ENCODE peak calls at places on chromosome 12, in eight cellular contexts. Z, B, M, R, I, G, W and J are unnamed samples.

GRCh38 chr12:91902860-91903683 is 242.6 kb downstream of the BTG1 start:
- DNase-seq in Z (no peak), B (no peak), M (no peak), R (no peak), I (no peak), G (no peak), W (no peak), J (no peak)

GRCh38 chr12:607541-608001 is 55.7 kb downstream of the NINJ2 start:
- DNase-seq in Z (peak), B (no peak), M (no peak), R (no peak), I (no peak), G (no peak), W (no peak), J (peak)

GRCh38 chr12:125634813-125635212 is 569.6 kb downstream of the AACS start:
- DNase-seq in Z (no peak), B (no peak), M (no peak), R (no peak), I (no peak), G (no peak), W (no peak), J (no peak)

GRCh38 chr12:50283230-50283923 is at the start of gene LIMA1:
- DNase-seq in Z (peak), B (peak), M (peak), R (peak), I (peak), G (peak), W (peak), J (peak)

GRCh38 chr12:88132387-88132786 is 9.5 kb downstream of the CEP290 start:
- DNase-seq in Z (no peak), B (no peak), M (no peak), R (no peak), I (no peak), G (no peak), W (no peak), J (no peak)

GRCh38 chr12:106303202-106303820 is 778 bp downstream of the TCP11L2 start:
- DNase-seq in Z (peak), B (no peak), M (peak), R (peak), I (peak), G (peak), W (peak), J (peak)

GRCh38 chr12:65728913-65729793 is 95.1 kb upstream of the HMGA2 start:
- DNase-seq in Z (no peak), B (no peak), M (no peak), R (no peak), I (no peak), G (no peak), W (peak), J (no peak)

GRCh38 chr12:120960657-120961056 is 17.7 kb upstream of the HNF1A start:
- DNase-seq in Z (no peak), B (no peak), M (no peak), R (no peak), I (no peak), G (no peak), W (no peak), J (no peak)

GRCh38 chr12:2289525-2289924 is 236.7 kb downstream of the CACNA1C start:
- DNase-seq in Z (no peak), B (no peak), M (no peak), R (no peak), I (no peak), G (no peak), W (no peak), J (no peak)

GRCh38 chr12:50546441-50547318 is 41.9 kb downstream of the DIP2B start:
- DNase-seq in Z (no peak), B (no peak), M (no peak), R (no peak), I (no peak), G (no peak), W (no peak), J (no peak)

GRCh38 chr12:1834186-1834925 is 14.0 kb downstream of the LRTM2 start:
- DNase-seq in Z (peak), B (no peak), M (no peak), R (no peak), I (no peak), G (no peak), W (peak), J (no peak)

GRCh38 chr12:100127766-100128508 is 14.7 kb downstream of the BLTP3B start:
- DNase-seq in Z (no peak), B (no peak), M (no peak), R (no peak), I (no peak), G (no peak), W (no peak), J (no peak)

GRCh38 chr12:4997939-4998338 is 45.7 kb upstream of the KCNA5 start:
- DNase-seq in Z (no peak), B (no peak), M (no peak), R (no peak), I (no peak), G (no peak), W (no peak), J (no peak)

GRCh38 chr12:14418526-14418925 is 53.0 kb downstream of the ATF7IP start:
- DNase-seq in Z (no peak), B (no peak), M (no peak), R (no peak), I (no peak), G (no peak), W (no peak), J (no peak)

GRCh38 chr12:73106296-73106695 is 834.1 kb downstream of the TRHDE start:
- DNase-seq in Z (no peak), B (no peak), M (no peak), R (no peak), I (no peak), G (no peak), W (no peak), J (no peak)

GRCh38 chr12:53062011-53062961 is 12.4 kb downstream of the TNS2 start:
- DNase-seq in Z (no peak), B (no peak), M (peak), R (no peak), I (no peak), G (no peak), W (no peak), J (no peak)
- H3K27ac ChIP-seq in Z (peak), B (no peak), M (peak), R (no peak), I (peak), G (peak), W (peak), J (peak)

GRCh38 chr12:98519257-98519907 is 4.0 kb downstream of the TMPO start:
- DNase-seq in Z (no peak), B (no peak), M (no peak), R (no peak), I (no peak), G (no peak), W (no peak), J (no peak)
- H3K4me3 ChIP-seq in Z (no peak), B (peak), M (no peak), R (peak), I (no peak), G (no peak), W (no peak), J (no peak)

GRCh38 chr12:6947615-6948014 is 3.5 kb upstream of the PTPN6 start:
- DNase-seq in Z (no peak), B (no peak), M (no peak), R (no peak), I (no peak), G (no peak), W (no peak), J (no peak)

GRCh38 chr12:6946920-6947374 is 3.1 kb downstream of the C12orf57 start:
- DNase-seq in Z (no peak), B (no peak), M (no peak), R (no peak), I (no peak), G (no peak), W (no peak), J (no peak)

GRCh38 chr12:6944381-6945186 is 762 bp downstream of the C12orf57 start:
- DNase-seq in Z (peak), B (peak), M (peak), R (peak), I (peak), G (peak), W (peak), J (peak)

GRCh38 chr12:6945613-6946012 is 1.8 kb downstream of the C12orf57 start:
- DNase-seq in Z (peak), B (no peak), M (no peak), R (no peak), I (no peak), G (no peak), W (no peak), J (peak)

DNA sequence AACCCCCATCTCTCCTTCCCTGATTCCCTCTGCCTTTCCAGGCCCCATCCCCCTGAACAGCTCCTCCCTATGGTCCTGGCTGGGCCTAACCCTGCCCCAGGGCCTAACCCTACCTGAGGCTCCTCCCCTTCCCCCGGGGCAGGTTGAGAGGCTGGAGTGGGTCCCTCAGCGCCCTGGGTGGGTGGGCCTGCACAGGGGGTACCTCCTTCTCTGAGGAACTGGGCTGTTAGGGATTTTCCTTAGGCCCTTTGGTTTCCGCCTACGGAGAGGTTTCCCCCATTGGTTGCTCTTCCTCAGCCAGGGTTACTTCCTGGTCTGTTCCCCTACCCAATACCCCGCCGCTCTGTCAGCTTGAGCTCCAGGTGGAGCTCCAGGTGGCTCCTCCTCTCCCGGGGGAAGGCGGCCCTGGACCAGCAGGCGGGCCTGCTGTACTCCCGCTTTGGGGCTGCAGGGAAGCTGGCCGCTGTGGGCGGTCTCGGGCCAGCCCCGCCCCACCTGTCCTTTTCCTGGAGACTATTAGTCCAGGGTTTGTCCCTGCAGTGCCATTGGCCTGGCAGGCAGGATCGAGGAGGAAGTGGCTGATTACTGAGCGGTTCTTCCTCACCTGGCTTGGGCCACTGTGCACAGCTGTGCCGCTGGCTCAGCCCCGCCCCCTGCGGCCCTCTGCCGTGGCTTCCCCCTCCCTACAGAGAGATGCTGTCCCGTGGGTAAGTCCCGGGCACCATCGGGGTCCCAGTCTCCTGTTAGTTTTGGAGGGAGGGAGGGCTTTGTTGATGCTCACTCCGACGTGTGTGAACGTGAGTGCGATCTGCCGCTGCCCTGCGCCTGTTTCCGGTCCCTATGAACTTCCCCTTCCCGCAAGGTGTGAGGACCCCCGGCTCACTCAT is 2.5 kb downstream of the C12orf57 start:
- DNase-seq in Z (peak), B (peak), M (peak), R (peak), I (peak), G (peak), W (peak), J (peak)
- TF ChIP-seq POLR2A in Z (no peak), B (peak), M (peak), R (no peak), I (peak), G (no peak), W (no peak), J (peak)

GRCh38 chr12:39441189-39441962 is 1.5 kb downstream of the KIF21A start:
- DNase-seq in Z (no peak), B (no peak), M (no peak), R (no peak), I (no peak), G (no peak), W (no peak), J (no peak)
- H3K27ac ChIP-seq in Z (peak), B (peak), M (peak), R (peak), I (peak), G (no peak), W (no peak), J (no peak)

GRCh38 chr12:51729331-51729730 is 119.2 kb downstream of the FIGNL2 start:
- DNase-seq in Z (no peak), B (no peak), M (no peak), R (no peak), I (no peak), G (no peak), W (no peak), J (no peak)
- H3K4me3 ChIP-seq in Z (no peak), B (no peak), M (no peak), R (no peak), I (no peak), G (no peak), W (no peak), J (no peak)

DNA sequence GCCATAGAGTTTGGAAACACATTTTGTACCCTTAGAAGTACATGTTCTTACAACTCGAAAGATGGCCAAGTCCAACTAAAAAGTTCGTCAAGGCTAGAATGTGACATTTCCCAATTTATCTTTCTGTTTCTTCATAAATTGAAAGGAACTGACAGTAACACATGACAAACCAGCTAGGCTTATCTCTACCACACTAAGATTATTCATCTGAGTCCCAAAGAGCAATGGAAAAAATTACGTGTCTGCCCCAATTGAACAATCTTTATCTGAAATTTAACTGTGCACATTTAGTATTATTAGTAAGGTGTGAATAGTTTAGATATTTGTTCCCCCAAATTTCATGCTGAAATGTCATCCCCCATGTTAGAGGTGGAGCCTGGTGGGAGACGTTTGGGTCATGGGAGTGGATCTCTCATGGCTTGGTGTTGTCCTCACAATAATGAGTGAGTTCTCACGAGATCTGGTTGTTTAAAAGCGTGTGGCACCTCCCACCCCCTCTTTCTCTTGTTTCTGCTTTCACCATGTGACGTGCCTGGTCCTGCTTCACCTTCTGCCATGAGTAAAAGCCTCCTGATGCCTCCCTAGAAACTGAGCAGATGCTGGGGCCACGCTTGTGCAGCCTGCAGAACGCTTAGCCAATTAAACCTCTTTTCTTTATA is 13.3 kb downstream of the CPM start:
- DNase-seq in Z (no peak), B (no peak), M (no peak), R (no peak), I (no peak), G (no peak), W (no peak), J (no peak)
- TF ChIP-seq POLR2A in Z (no peak), B (no peak), M (no peak), R (no peak), I (no peak), G (no peak), W (no peak), J (no peak)